ENCODE peak calls at places on chromosomes 16 and 17, in nine cellular contexts. K is aorta, C is tibial artery, N is cardiac muscle cell, W is A549, V is stomach, E is H9, O is psoas muscle, R is PC-9. A is an unnamed sample.

GRCh38 chr17:21215935-21216334 is 2.0 kb upstream of the TMEM11 start:
- DNase-seq in N (peak; percentile 62), W (no peak), E (no peak), R (peak; percentile 42), O (no peak), K (no peak), V (no peak), C (no peak), A (no peak)

GRCh38 chr17:78831688-78832540 is 8.7 kb downstream of the USP36 start:
- DNase-seq in O (no peak), V (no peak), W (no peak), E (no peak), N (no peak), R (no peak), K (peak; percentile 37), C (no peak), A (no peak)

GRCh38 chr16:46830417-46830901 is 521 bp downstream of the C16orf87 start:
- DNase-seq in V (peak; percentile 46), N (peak; percentile 26), O (peak; percentile 70), E (no peak), R (peak; percentile 3), K (peak; percentile 85), W (no peak), C (no peak), A (no peak)

GRCh38 chr17:64662774-64663367 is 764 bp upstream of the SMURF2 start:
- DNase-seq in E (peak; percentile 92), C (no peak), V (no peak), K (no peak), N (no peak), O (no peak), W (no peak), R (peak; percentile 61), A (no peak)

GRCh38 chr16:17469011-17469741 is 1.6 kb downstream of the XYLT1 start:
- DNase-seq in K (no peak), V (no peak), R (no peak), C (peak; percentile 72), N (peak; percentile 25), O (no peak), W (no peak), E (no peak), A (no peak)

GRCh38 chr16:23999663-24000062 is 163.9 kb downstream of the PRKCB start:
- DNase-seq in E (no peak), R (no peak), K (no peak), C (no peak), W (no peak), O (no peak), N (no peak), V (no peak), A (no peak)

GRCh38 chr17:67829331-67829730 is 4.0 kb downstream of the BPTF start:
- DNase-seq in N (no peak), V (no peak), R (no peak), C (no peak), W (no peak), K (no peak), E (no peak), O (no peak), A (no peak)

GRCh38 chr17:32259596-32259995 is 6.0 kb upstream of the RHBDL3 start:
- DNase-seq in K (peak; percentile 52), O (no peak), R (no peak), C (no peak), E (no peak), N (peak; percentile 63), V (no peak), W (no peak), A (no peak)

GRCh38 chr16:67441289-67441753 is 10.4 kb downstream of the HSD11B2 start:
- DNase-seq in O (peak; percentile 77), C (no peak), K (no peak), W (no peak), V (peak; percentile 98), N (no peak), R (peak; percentile 70), E (no peak), A (no peak)

GRCh38 chr16:66364117-66364958 is 2.2 kb upstream of the CDH5 start:
- DNase-seq in O (peak; percentile 79), R (no peak), V (no peak), W (no peak), N (peak; percentile 85), C (peak; percentile 86), K (no peak), E (no peak), A (peak; percentile 55)

GRCh38 chr17:77427471-77427991 is 286.8 kb downstream of the SEC14L1 start:
- DNase-seq in C (peak; percentile 85), E (no peak), O (peak; percentile 81), W (no peak), K (peak; percentile 91), V (no peak), R (peak; percentile 37), N (peak; percentile 83), A (no peak)

GRCh38 chr17:2466936-2467335 is 44.8 kb downstream of the METTL16 start:
- DNase-seq in E (no peak), V (no peak), C (no peak), O (no peak), W (no peak), R (no peak), N (no peak), K (no peak), A (no peak)

GRCh38 chr17:40963838-40964237 is 2.9 kb downstream of the KRT39 start:
- DNase-seq in K (no peak), O (no peak), W (peak; percentile 46), R (no peak), N (peak; percentile 28), V (no peak), E (no peak), C (no peak), A (no peak)

GRCh38 chr16:78321611-78322010 is 222.2 kb downstream of the WWOX start:
- DNase-seq in K (no peak), R (no peak), W (no peak), N (no peak), O (no peak), V (no peak), E (peak; percentile 41), C (no peak), A (no peak)

GRCh38 chr17:78840530-78840779 is 159 bp downstream of the USP36 start:
- DNase-seq in W (no peak), O (no peak), V (no peak), K (no peak), R (no peak), N (no peak), C (no peak), E (no peak), A (no peak)

GRCh38 chr16:85335584-85336492 is 223.6 kb upstream of the CIBAR2 start:
- DNase-seq in N (peak; percentile 43), C (no peak), V (no peak), E (no peak), R (no peak), K (no peak), W (no peak), O (no peak), A (no peak)

DNA sequence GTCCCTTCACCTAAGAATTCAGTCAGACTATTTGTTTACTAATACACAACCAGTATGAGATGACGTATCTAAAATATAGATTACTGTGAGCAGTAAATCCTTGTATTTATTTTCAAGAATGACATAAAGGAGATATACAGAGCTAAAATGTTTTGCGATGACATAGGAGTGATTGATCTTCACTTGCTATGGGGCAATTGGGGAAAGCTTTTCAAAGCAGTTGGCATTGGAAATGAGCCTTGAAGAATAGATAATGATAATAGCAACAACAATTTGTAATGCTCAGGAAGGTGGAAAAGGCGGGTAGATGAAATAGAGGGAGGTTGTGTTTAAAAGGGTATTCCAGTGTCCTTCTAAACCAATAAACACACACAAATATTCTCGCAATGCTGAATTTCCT is 623.7 kb downstream of the CDH8 start:
- DNase-seq in K (no peak), O (no peak), N (no peak), E (no peak), C (no peak), W (no peak), R (no peak), V (no peak), A (no peak)
- H3K9me3 ChIP-seq in K (no peaks in the 10 kb centered on the region), O (no peaks in the 10 kb centered on the region), N (no peaks in the 10 kb centered on the region), E (no peaks in the 10 kb centered on the region), C (no peaks in the 10 kb centered on the region), W (no peaks in the 10 kb centered on the region), R (peaks cover 4% of the 10 kb centered on the region), V (no peaks in the 10 kb centered on the region), A (no peaks in the 10 kb centered on the region)

DNA sequence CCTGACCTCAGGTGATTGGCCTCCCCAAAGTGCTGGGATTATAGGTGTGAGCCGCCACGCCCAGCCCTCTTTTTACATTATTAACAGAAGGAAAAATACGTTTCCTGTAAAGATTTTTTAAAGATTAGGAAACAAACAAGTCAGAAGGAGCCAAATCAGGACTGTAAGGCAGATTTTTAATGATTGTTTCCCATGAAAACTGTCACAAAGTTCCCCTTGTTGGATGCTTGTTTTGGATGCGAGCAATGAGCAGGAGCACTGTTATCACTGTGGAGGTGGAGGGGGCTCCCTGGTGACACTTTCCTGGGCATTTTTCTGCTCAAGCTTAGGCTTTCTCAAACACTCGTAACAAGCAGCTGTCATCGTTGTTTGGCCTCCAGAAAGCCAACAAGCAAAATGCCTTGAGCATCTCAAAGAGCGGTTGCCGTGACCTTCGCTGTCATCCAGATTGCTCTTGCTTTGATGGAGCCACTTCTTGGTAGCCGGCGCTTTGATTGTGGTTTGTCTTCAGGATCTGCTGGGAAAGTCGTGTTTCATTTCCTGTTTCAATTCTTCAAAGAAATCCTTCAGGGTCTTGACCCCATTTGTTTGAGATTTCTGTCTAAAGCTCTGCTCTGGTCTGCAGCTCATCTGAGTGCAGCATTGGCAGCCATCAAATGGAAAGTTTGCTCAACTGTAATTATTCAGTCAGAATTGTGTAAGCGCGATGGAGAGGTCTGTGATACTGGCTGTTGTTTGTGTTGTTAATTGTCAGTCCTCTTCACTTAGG is 128.7 kb downstream of the RPTOR start:
- DNase-seq in E (no peak), O (no peak), W (no peak), K (peak; percentile 27), R (no peak), C (no peak), V (no peak), N (peak; percentile 35), A (no peak)
- H3K9me3 ChIP-seq in E (no peaks in the 10 kb centered on the region), O (no peaks in the 10 kb centered on the region), W (no peaks in the 10 kb centered on the region), K (no peaks in the 10 kb centered on the region), R (no peaks in the 10 kb centered on the region), C (no peaks in the 10 kb centered on the region), V (no peaks in the 10 kb centered on the region), N (no peaks in the 10 kb centered on the region), A (no peaks in the 10 kb centered on the region)

DNA sequence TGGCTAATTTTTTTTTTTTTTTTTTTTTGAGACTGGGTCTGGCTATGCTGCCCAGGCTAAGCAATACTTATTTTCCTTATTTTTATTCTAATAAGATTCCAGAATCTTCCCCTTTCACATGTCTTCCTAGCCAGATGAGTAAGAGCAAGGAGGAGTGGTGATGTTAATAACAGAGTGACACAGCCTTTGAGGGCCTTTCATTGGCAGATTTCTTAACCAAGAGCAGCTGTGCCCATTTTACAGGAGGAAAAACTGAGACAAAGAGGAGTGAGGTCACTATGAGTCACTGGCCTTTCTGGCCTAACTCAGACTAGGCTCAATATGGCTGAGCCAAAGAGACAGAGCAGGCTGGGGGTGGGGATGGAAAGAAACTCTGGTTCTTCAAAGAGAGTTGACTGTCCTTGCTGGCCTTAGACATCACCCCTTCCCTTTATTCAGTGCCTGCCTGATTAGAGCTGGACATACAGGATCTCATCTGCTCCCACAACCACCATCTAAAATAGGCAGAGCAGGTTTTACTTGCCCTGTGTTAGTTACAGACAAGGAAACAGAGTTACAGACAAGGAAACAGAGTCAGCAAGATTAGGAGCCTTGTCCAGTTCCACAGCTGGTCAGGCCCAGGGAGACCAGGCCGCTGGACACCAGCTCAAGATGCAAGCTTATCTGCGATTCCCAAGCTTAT is 50.0 kb upstream of the TOB1 start:
- DNase-seq in V (no peak), K (no peak), C (no peak), E (no peak), O (no peak), R (no peak), W (no peak), N (no peak), A (no peak)
- H3K9me3 ChIP-seq in V (no peaks in the 10 kb centered on the region), K (no peaks in the 10 kb centered on the region), C (no peaks in the 10 kb centered on the region), E (no peaks in the 10 kb centered on the region), O (no peaks in the 10 kb centered on the region), R (no peaks in the 10 kb centered on the region), W (no peaks in the 10 kb centered on the region), N (no peaks in the 10 kb centered on the region), A (no peaks in the 10 kb centered on the region)

GRCh38 chr16:35744716-35745115 is 2285.3 kb downstream of the TP53TG3F start:
- DNase-seq in C (no peak), O (no peak), E (no peak), K (no peak), V (no peak), N (no peak), W (no peak), R (no peak), A (no peak)
- H3K9me3 ChIP-seq in C (peaks cover 4% of the 10 kb centered on the region), O (no peaks in the 10 kb centered on the region), E (peaks cover 99% of the 10 kb centered on the region), K (peaks cover 2% of the 10 kb centered on the region), V (no peaks in the 10 kb centered on the region), N (no peaks in the 10 kb centered on the region), W (no peaks in the 10 kb centered on the region), R (no peaks in the 10 kb centered on the region), A (no peaks in the 10 kb centered on the region)

A was measured in tibial nerve.